ENCODE peak calls at places on chromosomes 11 and 22, in four cellular contexts. O is A673, A is ovary, N is HCT116. P is an unnamed sample.

GRCh38 chr22:28799834-28800307 is 498 bp downstream of the XBP1 start:
- DNase-seq in O (peak; percentile 22), A (peak; percentile 85), N (no peak), P (peak; percentile 83)

GRCh38 chr22:38067771-38068360 is 10.7 kb downstream of the PICK1 start:
- DNase-seq in O (no peak), A (no peak), N (no peak), P (no peak)

GRCh38 chr11:70314730-70315129 is 44.2 kb downstream of the PPFIA1 start:
- DNase-seq in O (no peak), A (no peak), N (no peak), P (no peak)

GRCh38 chr11:102470257-102470656 is 17.7 kb upstream of the TMEM123 start:
- DNase-seq in O (no peak), A (no peak), N (no peak), P (no peak)

GRCh38 chr11:45021692-45022130 is 71.0 kb upstream of the TP53I11 start:
- DNase-seq in O (peak; percentile 33), A (peak; percentile 55), N (no peak), P (peak; percentile 81)

GRCh38 chr11:132734217-132734616 is 798.1 kb downstream of the OPCML start:
- DNase-seq in O (no peak), A (no peak), N (no peak), P (no peak)

GRCh38 chr22:38316340-38317236 is 645 bp downstream of the CSNK1E start:
- DNase-seq in O (peak; percentile 71), A (peak; percentile 86), N (no peak), P (peak; percentile 86)

GRCh38 chr11:117019871-117020270 is 78.4 kb downstream of the SIK3 start:
- DNase-seq in O (no peak), A (no peak), N (no peak), P (no peak)

GRCh38 chr11:87425943-87426342 is 388.2 kb downstream of the TMEM135 start:
- DNase-seq in O (no peak), A (no peak), N (no peak), P (no peak)

GRCh38 chr22:28917747-28918543 is 34.6 kb downstream of the ZNRF3 start:
- DNase-seq in O (peak; percentile 25), A (peak; percentile 52), N (peak; percentile 74), P (no peak)

GRCh38 chr11:34313099-34313517 is 44.7 kb downstream of the ABTB2 start:
- DNase-seq in O (no peak), A (no peak), N (no peak), P (no peak)

GRCh38 chr11:1151366-1152315 is 6.1 kb upstream of the MUC5AC start:
- DNase-seq in O (no peak), A (peak; percentile 16), N (no peak), P (peak; percentile 69)

GRCh38 chr22:36234919-36235318 is 4.4 kb downstream of the APOL2 start:
- DNase-seq in O (no peak), A (no peak), N (no peak), P (peak; percentile 66)

GRCh38 chr11:109795234-109795633 is 298.0 kb upstream of the ZC3H12C start:
- DNase-seq in O (no peak), A (no peak), N (no peak), P (no peak)

GRCh38 chr11:9760180-9760550 is 96.3 kb downstream of the SWAP70 start:
- DNase-seq in O (no peak), A (peak; percentile 96), N (no peak), P (peak; percentile 91)

GRCh38 chr22:49894321-49895072 is 23.7 kb downstream of the ALG12 start:
- DNase-seq in O (no peak), A (no peak), N (no peak), P (no peak)

GRCh38 chr11:16895306-16895705 is 118.9 kb downstream of the PLEKHA7 start:
- DNase-seq in O (no peak), A (no peak), N (no peak), P (no peak)

GRCh38 chr11:340539-341512 is 20.2 kb upstream of the IFITM3 start:
- DNase-seq in O (no peak), A (no peak), N (no peak), P (no peak)

GRCh38 chr11:120500414-120500936 is 11.1 kb upstream of the GRIK4 start:
- DNase-seq in O (no peak), A (no peak), N (no peak), P (no peak)

GRCh38 chr11:26512196-26512595 is 59.9 kb downstream of the MUC15 start:
- DNase-seq in O (no peak), A (no peak), N (no peak), P (no peak)

GRCh38 chr11:2463766-2464277 is 19.0 kb downstream of the KCNQ1 start:
- DNase-seq in O (no peak), A (no peak), N (no peak), P (peak; percentile 53)

GRCh38 chr11:69904331-69905201 is 85.3 kb upstream of the FGF3 start:
- DNase-seq in O (no peak), A (no peak), N (no peak), P (no peak)

GRCh38 chr22:32517488-32517887 is 42.9 kb downstream of the FBXO7 start:
- DNase-seq in O (no peak), A (no peak), N (no peak), P (no peak)

GRCh38 chr11:128240546-128240945 is 346.8 kb downstream of the ETS1 start:
- DNase-seq in O (no peak), A (no peak), N (no peak), P (no peak)

GRCh38 chr11:73334244-73335203 is 26.4 kb downstream of the ARHGEF17 start:
- DNase-seq in O (peak; percentile 45), A (peak; percentile 92), N (peak; percentile 15), P (no peak)

GRCh38 chr11:61659413-61660196 is 20.6 kb upstream of the DAGLA start:
- DNase-seq in O (no peak), A (no peak), N (no peak), P (no peak)
- TF ChIP-seq CTCF in O (no peak), A (no peak), N (peak; percentile 3), P (no peak)

GRCh38 chr22:25008666-25009065 is 56.1 kb downstream of the KIAA1671 start:
- DNase-seq in O (no peak), A (no peak), N (no peak), P (no peak)
- H3K27ac ChIP-seq in O (no peak overlapping the region), A (no peak overlapping the region), N (no peak overlapping the region), P (no peak overlapping the region)

DNA sequence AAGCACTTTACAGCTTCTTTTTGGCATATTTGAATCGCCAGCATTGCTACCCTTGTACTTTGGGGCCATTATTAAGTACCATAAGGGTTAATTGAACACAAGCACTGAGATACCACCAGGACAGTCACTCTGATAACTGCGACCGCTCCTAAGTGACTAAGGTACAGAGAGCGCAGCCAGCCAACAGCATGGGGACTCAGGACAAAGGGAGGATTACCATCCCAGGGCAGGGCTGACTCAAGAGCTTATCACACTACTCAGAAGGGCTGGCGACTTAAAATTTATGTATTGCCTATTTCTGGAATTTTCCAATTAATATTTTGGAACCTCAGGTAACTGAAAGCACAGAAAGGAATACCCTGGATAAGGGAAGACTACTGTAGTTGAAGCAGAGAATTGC is 479 bp downstream of the ZNF280A start:
- DNase-seq in O (no peak), A (no peak), N (no peak), P (no peak)
- H3K4me3 ChIP-seq in O (no peak overlapping the region), A (no peak overlapping the region), N (peak overlapping the region; percentile 36), P (no peak overlapping the region)

DNA sequence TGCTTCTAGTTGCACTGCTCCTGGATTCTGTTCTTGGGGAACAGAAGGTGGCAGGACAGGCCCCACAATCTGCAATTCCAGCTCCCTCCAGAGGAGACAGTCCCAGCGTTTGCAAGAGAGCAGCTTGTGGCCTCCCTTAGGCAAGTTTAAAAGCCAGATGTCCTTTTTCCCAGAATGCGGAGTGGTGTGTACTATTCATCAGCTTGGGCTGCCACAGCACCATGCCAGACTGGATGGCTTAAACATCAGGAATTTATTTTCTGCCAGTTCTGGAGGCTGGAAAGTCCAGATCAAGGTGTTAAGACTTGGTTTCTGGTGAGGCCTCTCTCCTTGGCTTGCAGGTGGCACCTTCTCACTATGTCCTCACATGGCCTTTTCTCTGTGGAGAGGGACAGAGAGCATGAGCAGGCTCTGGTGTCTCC is 11.7 kb downstream of the MIAT start:
- DNase-seq in O (peak; percentile 54), A (no peak), N (peak; percentile 62), P (no peak)
- TF ChIP-seq CTCF in O (peak; percentile 43), A (no peak), N (peak; percentile 69), P (peak; percentile 17)

GRCh38 chr11:65278351-65278750 is 16.6 kb downstream of the POLA2 start:
- DNase-seq in O (no peak), A (no peak), N (no peak), P (no peak)

GRCh38 chr11:65277878-65278277 is 16.1 kb downstream of the POLA2 start:
- DNase-seq in O (peak; percentile 41), A (no peak), N (no peak), P (no peak)

GRCh38 chr11:65275906-65276305 is 14.1 kb downstream of the POLA2 start:
- DNase-seq in O (no peak), A (no peak), N (no peak), P (no peak)

GRCh38 chr11:65280646-65281045 is 18.9 kb downstream of the POLA2 start:
- DNase-seq in O (no peak), A (no peak), N (no peak), P (no peak)

DNA sequence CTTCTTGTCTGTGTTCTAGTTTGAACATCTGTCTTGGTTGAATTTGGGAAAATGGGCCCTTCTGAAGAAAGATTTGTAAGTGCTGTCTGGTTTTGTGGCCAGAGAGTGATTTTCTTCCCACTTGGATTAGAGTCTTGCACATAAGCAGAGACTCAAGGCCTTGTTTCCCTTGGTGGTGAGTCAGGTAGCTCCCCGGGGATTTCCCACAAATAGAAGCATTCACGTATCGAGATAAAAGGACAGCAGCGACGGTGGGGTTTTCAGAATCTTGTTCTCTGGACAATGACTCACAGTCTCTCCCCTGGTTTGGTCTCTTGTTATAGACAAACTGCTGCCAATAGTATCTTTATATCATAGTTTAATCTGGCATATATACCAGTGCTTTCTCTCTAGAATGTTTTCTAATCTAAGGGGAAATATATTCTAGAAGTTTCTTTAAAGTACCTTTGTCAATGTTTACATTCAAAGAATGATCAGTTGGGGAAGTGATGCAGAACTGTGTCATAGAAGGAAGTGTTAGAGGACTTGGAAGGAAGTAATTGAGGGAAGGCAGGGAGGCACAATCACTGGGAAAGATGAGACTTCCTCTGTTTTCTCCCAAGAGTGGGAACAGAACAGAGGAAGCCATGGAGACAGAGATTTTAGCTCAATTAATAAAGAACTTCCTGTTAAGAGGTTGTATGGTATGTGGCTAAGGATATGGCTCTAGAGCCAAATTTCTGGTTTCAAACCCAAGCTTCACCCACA is 18.1 kb downstream of the POLA2 start:
- DNase-seq in O (peak; percentile 39), A (no peak), N (peak; percentile 96), P (peak; percentile 78)
- H3K27ac ChIP-seq in O (peak overlapping the region; percentile 31), A (no peak overlapping the region), N (peak overlapping the region; percentile 73), P (peak overlapping the region; percentile 30)

DNA sequence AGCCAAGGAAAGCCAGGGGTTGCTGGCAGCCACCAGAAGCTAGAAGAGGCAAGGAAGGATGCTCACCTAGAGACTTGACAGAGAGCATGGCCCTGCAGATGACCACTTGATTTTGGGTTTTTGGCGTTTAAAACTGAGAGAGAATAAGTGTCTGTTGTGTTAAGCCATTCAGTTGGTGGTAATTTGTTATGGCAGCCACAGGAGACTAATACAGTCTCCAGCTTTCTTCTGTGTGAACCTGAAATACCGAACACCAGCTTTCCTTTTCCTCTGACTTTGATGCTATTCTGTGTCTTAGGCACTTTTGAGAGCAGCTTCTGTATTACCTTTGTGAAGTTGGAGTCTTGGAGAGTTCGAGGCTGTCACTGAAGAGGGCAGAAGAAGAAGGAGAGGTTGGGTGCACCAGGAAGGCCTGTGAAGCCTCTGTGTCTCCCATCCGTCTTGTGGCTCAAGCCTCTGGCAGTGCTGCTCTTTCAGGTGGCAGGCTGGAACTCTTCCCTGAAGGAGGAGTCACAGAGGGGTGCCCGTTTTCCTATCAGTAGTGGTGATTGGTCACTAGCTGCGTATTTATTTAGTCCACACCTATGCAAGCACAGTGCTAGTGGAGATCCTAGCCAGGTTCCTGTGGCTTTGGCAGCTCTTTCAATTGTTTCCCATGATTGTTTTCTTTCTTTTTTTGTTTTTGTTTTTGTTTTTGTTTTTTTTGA is 2.5 kb downstream of the TBC1D22A start:
- DNase-seq in O (no peak), A (peak; percentile 7), N (no peak), P (no peak)
- H3K4me3 ChIP-seq in O (no peak overlapping the region), A (no peak overlapping the region), N (no peak overlapping the region), P (no peak overlapping the region)